ENCODE peak calls at places on chromosomes 3 and 15, in five cellular contexts. Z is left ventricle myocardium inferior; U is astrocyte of the spinal cord; D is GOT3; R is effector memory CD4-positive, alpha-beta T cell. L is an unnamed sample.
A peak's percentile ranks its signal among the peaks of the same experiment; 100 is the strongest.

GRCh38 chr3:125154800-125155269 is 57.7 kb downstream of the SLC12A8 start:
- DNase-seq in R (no peak), D (no peak), U (no peak), Z (no peak), L (no peak)

GRCh38 chr15:51223771-51224229 is 114.6 kb downstream of the CYP19A1 start:
- DNase-seq in U (peak; percentile 77), D (no peak), Z (no peak), R (no peak), L (peak; percentile 94)

GRCh38 chr3:31466016-31466415 is 66.7 kb upstream of the STT3B start:
- DNase-seq in R (no peak), D (no peak), U (peak; percentile 10), Z (no peak), L (no peak)

GRCh38 chr3:135556184-135556583 is 409.3 kb upstream of the PPP2R3A start:
- DNase-seq in R (no peak), U (no peak), Z (no peak), D (no peak), L (no peak)

GRCh38 chr3:52298147-52299098 is 10.8 kb downstream of the GLYCTK start:
- DNase-seq in D (no peak), Z (no peak), R (no peak), U (no peak), L (no peak)

GRCh38 chr3:65004795-65005295 is 317.0 kb upstream of the ADAMTS9 start:
- DNase-seq in Z (no peak), U (no peak), D (no peak), R (no peak), L (no peak)

GRCh38 chr3:5194801-5195509 is 7.4 kb downstream of the EDEM1 start:
- DNase-seq in R (peak; percentile 47), Z (no peak), D (no peak), U (peak; percentile 70), L (peak; percentile 60)

GRCh38 chr15:80174017-80174746 is 21.4 kb downstream of the FAH start:
- DNase-seq in D (no peak), Z (no peak), R (no peak), U (peak; percentile 69), L (no peak)

GRCh38 chr15:70400766-70401541 is 303.2 kb upstream of the TLE3 start:
- DNase-seq in R (no peak), D (no peak), U (peak; percentile 42), Z (no peak), L (no peak)

GRCh38 chr15:58608711-58609110 is 140.8 kb downstream of the ADAM10 start:
- DNase-seq in Z (no peak), U (no peak), D (no peak), R (no peak), L (no peak)

GRCh38 chr3:189952272-189952671 is 168.4 kb downstream of the P3H2 start:
- DNase-seq in R (no peak), D (no peak), U (no peak), Z (no peak), L (no peak)

GRCh38 chr15:52301265-52301847 is 5.8 kb upstream of the MYO5C start:
- DNase-seq in D (no peak), R (no peak), U (no peak), Z (no peak), L (no peak)

GRCh38 chr3:126493731-126494130 is 18.0 kb upstream of the ZXDC start:
- DNase-seq in Z (no peak), D (no peak), R (no peak), U (peak; percentile 5), L (no peak)